ENCODE peak calls at places on chromosomes 3 and 15, in nine cellular contexts. Q is adipocyte; O is tibial artery; W is A549; R is SK-N-SH; M is esophagus squamous epithelium; E is BE2C; B is AG04450; D is effector memory CD4-positive, alpha-beta T cell. Z is an unnamed sample.

GRCh38 chr3:197219627-197220026 is 78.8 kb downstream of the DLG1 start:
- DNase-seq in Q (no peak), O (no peak), W (no peak), R (no peak), M (no peak), E (peak), B (no peak), D (no peak), Z (no peak)

GRCh38 chr15:90869601-90870353 is 1.4 kb downstream of the FURIN start:
- DNase-seq in Q (peak), O (peak), W (no peak), R (no peak), M (no peak), E (no peak), B (no peak), D (peak), Z (peak)

GRCh38 chr15:45112143-45112591 is 1.8 kb downstream of the DUOX2 start:
- DNase-seq in Q (no peak), O (no peak), W (no peak), R (no peak), M (no peak), E (no peak), B (no peak), D (no peak), Z (no peak)

GRCh38 chr3:26145769-26146168 is 355.9 kb downstream of the OXSM start:
- DNase-seq in Q (no peak), O (no peak), W (no peak), R (no peak), M (no peak), E (no peak), B (no peak), D (no peak), Z (no peak)

GRCh38 chr15:74365619-74366445 is 1.6 kb downstream of the CYP11A1 start:
- DNase-seq in Q (peak), O (peak), W (no peak), R (no peak), M (no peak), E (no peak), B (no peak), D (no peak), Z (peak)

GRCh38 chr3:33892655-33893054 is 94.2 kb downstream of the PDCD6IP start:
- DNase-seq in Q (no peak), O (no peak), W (no peak), R (no peak), M (no peak), E (no peak), B (no peak), D (no peak), Z (no peak)

GRCh38 chr3:13879946-13880810 is at the start of gene WNT7A:
- DNase-seq in Q (peak), O (peak), W (peak), R (peak), M (no peak), E (peak), B (no peak), D (peak), Z (no peak)

GRCh38 chr3:24365168-24365567 is 129.5 kb downstream of the THRB start:
- DNase-seq in Q (peak), O (peak), W (peak), R (peak), M (no peak), E (no peak), B (no peak), D (no peak), Z (peak)

GRCh38 chr3:71753716-71754609 is at the start of gene GPR27:
- DNase-seq in Q (peak), O (no peak), W (peak), R (peak), M (no peak), E (peak), B (no peak), D (no peak), Z (peak)

GRCh38 chr3:71759401-71759800 is 5.7 kb downstream of the GPR27 start:
- DNase-seq in Q (no peak), O (no peak), W (no peak), R (no peak), M (no peak), E (no peak), B (no peak), D (no peak), Z (no peak)

GRCh38 chr3:71752911-71753715 is 542 bp upstream of the GPR27 start:
- DNase-seq in Q (no peak), O (no peak), W (no peak), R (peak), M (no peak), E (no peak), B (no peak), D (no peak), Z (no peak)

GRCh38 chr3:71751602-71752001 is 2.1 kb upstream of the GPR27 start:
- DNase-seq in Q (no peak), O (no peak), W (no peak), R (no peak), M (no peak), E (no peak), B (no peak), D (no peak), Z (no peak)

GRCh38 chr3:71754610-71755253 is 1.1 kb downstream of the GPR27 start:
- DNase-seq in Q (no peak), O (no peak), W (no peak), R (no peak), M (no peak), E (no peak), B (no peak), D (no peak), Z (no peak)
- H3K4me3 ChIP-seq in Q (peak), O (peak), W (peak), R (no peak), M (peak), E (no peak), B (no peak), D (no peak), Z (no peak)

DNA sequence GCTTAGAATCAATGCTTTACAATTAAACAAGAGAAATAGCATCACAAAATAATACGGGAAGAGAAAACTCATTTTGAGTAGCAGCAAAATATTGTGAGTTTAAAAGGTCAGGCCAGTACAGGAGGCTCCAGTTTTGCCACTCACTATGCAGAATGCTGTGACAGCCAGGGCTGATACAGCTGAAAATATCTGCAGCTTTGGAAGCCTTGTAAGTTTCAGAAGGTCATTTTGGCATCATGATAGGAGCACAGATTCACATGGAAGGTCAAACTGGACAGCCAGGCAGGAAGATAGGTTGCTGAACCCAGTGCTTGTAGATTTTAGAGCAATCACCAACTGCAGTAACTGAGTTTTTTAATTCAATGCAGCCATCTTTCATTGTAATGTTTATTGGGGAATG is 14.1 kb downstream of the MBNL1 start:
- DNase-seq in Q (no peak), O (no peak), W (no peak), R (no peak), M (no peak), E (no peak), B (no peak), D (no peak), Z (no peak)
- H3K4me3 ChIP-seq in Q (peak), O (no peak), W (no peak), R (no peak), M (no peak), E (no peak), B (no peak), D (no peak), Z (no peak)

DNA sequence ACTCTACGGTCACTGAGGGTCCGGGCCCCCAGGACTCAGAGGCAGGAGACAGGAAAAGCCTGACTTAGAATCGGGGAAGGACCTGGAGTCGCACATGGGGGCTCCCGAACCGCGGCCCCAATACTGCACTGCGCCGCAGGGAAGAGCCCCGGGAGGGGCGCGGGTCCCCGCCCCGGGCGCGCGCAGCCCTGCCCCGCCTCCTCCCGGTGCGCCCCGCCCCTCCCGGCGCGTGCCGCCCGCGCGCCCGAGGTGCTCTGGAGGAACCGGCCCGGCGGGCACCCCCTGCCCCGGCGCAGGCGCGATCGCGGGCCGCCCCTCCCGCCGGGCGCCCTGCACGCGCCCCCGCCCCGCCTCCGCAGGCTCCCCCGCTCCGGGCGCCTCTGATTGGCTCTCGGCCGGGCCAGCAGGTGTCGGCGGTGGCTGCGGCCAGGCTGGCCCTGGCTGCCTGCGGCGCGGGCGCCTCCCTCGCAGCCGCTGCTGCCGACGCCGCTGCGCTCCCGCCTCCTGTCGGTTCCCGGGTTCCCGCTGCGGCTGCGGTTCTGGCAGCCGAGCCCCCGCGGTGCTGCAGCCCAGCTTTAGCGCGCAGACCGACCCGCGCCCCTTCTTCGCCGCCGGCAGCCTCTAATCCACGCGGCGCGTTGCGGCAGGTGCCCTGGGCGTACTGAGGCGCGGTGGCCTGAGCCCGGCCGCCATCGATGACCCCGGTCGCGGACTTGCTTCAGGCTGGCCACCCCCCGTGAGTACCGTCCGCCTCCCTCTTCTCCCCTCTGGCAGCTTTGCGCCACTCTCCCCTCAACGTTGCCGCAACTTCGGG is at the start of gene MYRIP:
- DNase-seq in Q (peak), O (peak), W (peak), R (peak), M (no peak), E (peak), B (no peak), D (no peak), Z (peak)
- H3K4me3 ChIP-seq in Q (peak), O (peak), W (peak), R (peak), M (peak), E (peak), B (no peak), D (no peak), Z (peak)

GRCh38 chr15:31483053-31483923 is 156.7 kb downstream of the KLF13 start:
- DNase-seq in Q (peak), O (no peak), W (no peak), R (no peak), M (no peak), E (no peak), B (no peak), D (peak), Z (no peak)
- H3K4me3 ChIP-seq in Q (peak), O (peak), W (no peak), R (no peak), M (peak), E (no peak), B (peak), D (peak), Z (peak)